ENCODE peak calls at places on chromosomes 1 and 21, in nine cellular contexts. X is neural progenitor cell, L is MM.1S, S is HCT116, H is SK-N-SH, K is hepatocyte, E is GM23248, J is GM23338, O is PC-3. D is an unnamed sample.

GRCh38 chr1:9233241-9233941 is 1.2 kb upstream of the H6PD start:
- DNase-seq in J (no peak), K (peak; percentile 63), H (no peak), L (no peak), O (no peak), E (peak; percentile 92), X (no peak), S (no peak), D (no peak)

GRCh38 chr1:48114596-48115384 is 107.7 kb upstream of the SLC5A9 start:
- DNase-seq in X (no peak), K (no peak), J (no peak), S (no peak), E (no peak), L (peak; percentile 68), H (no peak), O (no peak), D (no peak)

GRCh38 chr1:110647254-110647891 is 27.4 kb downstream of the KCNA3 start:
- DNase-seq in E (peak; percentile 34), H (no peak), O (no peak), J (no peak), X (no peak), S (no peak), L (no peak), K (no peak), D (no peak)

GRCh38 chr1:150404465-150404864 is 40.5 kb downstream of the RPRD2 start:
- DNase-seq in S (no peak), E (no peak), O (no peak), L (no peak), K (no peak), J (no peak), H (no peak), X (no peak), D (no peak)

GRCh38 chr1:207910678-207911354 is at the start of gene CD34:
- DNase-seq in O (no peak), H (peak; percentile 76), S (no peak), X (peak; percentile 71), K (peak; percentile 34), L (no peak), J (peak; percentile 73), E (peak; percentile 66), D (no peak)

GRCh38 chr1:90722874-90723273 is 5.8 kb upstream of the BARHL2 start:
- DNase-seq in J (no peak), O (no peak), X (no peak), S (no peak), E (no peak), K (no peak), H (no peak), L (no peak), D (no peak)

GRCh38 chr1:3001471-3002348 is 19.6 kb upstream of the ACTRT2 start:
- DNase-seq in L (no peak), O (no peak), H (no peak), K (no peak), S (no peak), E (no peak), J (no peak), X (no peak), D (no peak)

GRCh38 chr1:118340928-118341905 is 156.2 kb upstream of the SPAG17 start:
- DNase-seq in H (no peak), J (no peak), O (no peak), X (no peak), E (peak; percentile 31), L (no peak), S (no peak), K (no peak), D (no peak)

GRCh38 chr1:98797506-98797905 is 136.0 kb downstream of the SNX7 start:
- DNase-seq in L (peak; percentile 7), O (no peak), X (no peak), J (no peak), H (no peak), K (no peak), S (no peak), E (no peak), D (no peak)

GRCh38 chr1:92961896-92962752 is 862 bp upstream of the DIPK1A start:
- DNase-seq in K (peak; percentile 43), X (peak; percentile 49), S (peak; percentile 42), J (peak; percentile 78), O (peak; percentile 49), H (peak; percentile 25), E (peak; percentile 81), L (peak; percentile 82), D (peak; percentile 93)

GRCh38 chr1:200949626-200950025 is 54.9 kb downstream of the INAVA start:
- DNase-seq in S (no peak), X (no peak), L (no peak), H (no peak), O (no peak), E (no peak), K (no peak), J (no peak), D (no peak)

GRCh38 chr1:113515498-113515897 is 125.2 kb downstream of the MAGI3 start:
- DNase-seq in O (peak; percentile 80), K (no peak), L (no peak), H (no peak), S (no peak), J (no peak), E (no peak), X (no peak), D (no peak)

GRCh38 chr1:12518956-12519707 is 98.9 kb downstream of the DHRS3 start:
- DNase-seq in L (no peak), J (no peak), K (peak; percentile 61), E (peak; percentile 84), S (no peak), X (peak; percentile 51), O (peak; percentile 47), H (no peak), D (no peak)

GRCh38 chr1:97759078-97759477 is 161.8 kb downstream of the DPYD start:
- DNase-seq in L (no peak), H (no peak), S (no peak), E (peak; percentile 32), X (no peak), O (no peak), K (no peak), J (no peak), D (no peak)

GRCh38 chr21:42063578-42064521 is 7.3 kb upstream of the UMODL1 start:
- DNase-seq in J (peak; percentile 20), K (no peak), H (no peak), X (peak; percentile 39), L (peak; percentile 98), E (no peak), O (peak; percentile 56), S (no peak), D (peak; percentile 92)

GRCh38 chr1:232538943-232539302 is 91.0 kb downstream of the SIPA1L2 start:
- DNase-seq in J (no peak), K (no peak), H (no peak), O (no peak), E (no peak), S (no peak), L (no peak), X (no peak), D (no peak)

GRCh38 chr1:193058529-193059281 is 455 bp downstream of the UCHL5 start:
- DNase-seq in E (peak; percentile 83), X (no peak), S (no peak), K (peak; percentile 58), J (peak; percentile 58), H (peak; percentile 26), O (peak; percentile 48), L (peak; percentile 73), D (peak; percentile 76)

DNA sequence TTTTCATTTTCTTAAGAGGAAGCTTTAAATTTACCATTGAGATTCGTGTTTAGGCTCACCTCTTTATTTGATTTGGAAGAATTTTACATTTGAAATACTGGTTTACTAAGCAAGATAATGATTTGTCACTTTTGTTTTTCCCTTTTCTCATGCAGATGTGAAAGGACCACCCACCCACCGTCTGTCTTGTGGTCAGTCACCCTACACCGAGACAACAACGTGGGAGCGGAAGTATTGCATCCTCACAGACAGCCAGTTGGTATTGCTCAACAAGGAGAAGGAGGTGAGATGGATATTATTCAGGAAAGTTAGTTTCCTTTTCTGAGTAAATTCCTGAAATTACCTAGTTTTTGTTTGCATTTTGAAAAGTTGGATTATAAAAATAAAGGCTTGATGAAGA is 189.5 kb downstream of the RASAL2 start:
- DNase-seq in E (peak; percentile 31), L (no peak), J (peak; percentile 97), O (no peak), S (no peak), H (no peak), X (peak; percentile 15), K (no peak), D (no peak)
- H3K4me3 ChIP-seq in E (no peak overlapping the region), L (no peak overlapping the region), J (peak overlapping the region; percentile 37), O (no peak overlapping the region), S (no peak overlapping the region), H (no peak overlapping the region), X (no peak overlapping the region), K (no peak overlapping the region), D (no peak overlapping the region)

DNA sequence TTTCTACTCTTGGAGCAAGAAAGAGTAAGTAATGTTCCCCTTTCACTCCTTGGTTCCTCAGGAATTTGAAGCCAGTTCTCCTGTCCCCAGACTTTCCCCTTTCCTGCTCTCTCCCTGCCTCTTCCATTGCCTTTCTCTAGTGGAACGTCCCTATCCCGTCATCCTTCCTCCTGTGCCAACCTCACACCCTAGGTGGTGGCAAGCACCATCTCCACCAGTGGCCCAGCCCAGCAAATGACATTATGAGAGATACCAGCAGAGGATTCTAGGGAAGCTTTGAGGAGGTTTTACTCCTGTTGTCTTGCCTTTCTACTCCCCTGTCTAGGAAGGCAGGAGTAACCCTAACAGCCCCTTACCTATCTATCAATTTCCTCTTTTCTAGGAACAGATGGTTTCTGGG is 8.1 kb upstream of the TACSTD2 start:
- DNase-seq in K (no peak), J (no peak), S (no peak), L (no peak), E (peak; percentile 32), H (no peak), X (no peak), O (no peak), D (no peak)
- TF ChIP-seq EZH2phosphoT487 in K (no peak), J (no peak), S (no peak), L (no peak), E (no peak), H (no peak), X (no peak), O (no peak), D (no peak)

GRCh38 chr1:198651685-198652400 is 13.0 kb downstream of the PTPRC start:
- DNase-seq in J (no peak), L (no peak), K (no peak), X (no peak), H (no peak), E (no peak), O (no peak), S (no peak), D (peak; percentile 65)
- H3K4me2 ChIP-seq in J (peak overlapping the region; percentile 29), L (no peak overlapping the region), K (no peak overlapping the region), X (no peak overlapping the region), H (no peak overlapping the region), E (no peak overlapping the region), O (no peak overlapping the region), S (no peak overlapping the region), D (peak overlapping the region; percentile 92)

DNA sequence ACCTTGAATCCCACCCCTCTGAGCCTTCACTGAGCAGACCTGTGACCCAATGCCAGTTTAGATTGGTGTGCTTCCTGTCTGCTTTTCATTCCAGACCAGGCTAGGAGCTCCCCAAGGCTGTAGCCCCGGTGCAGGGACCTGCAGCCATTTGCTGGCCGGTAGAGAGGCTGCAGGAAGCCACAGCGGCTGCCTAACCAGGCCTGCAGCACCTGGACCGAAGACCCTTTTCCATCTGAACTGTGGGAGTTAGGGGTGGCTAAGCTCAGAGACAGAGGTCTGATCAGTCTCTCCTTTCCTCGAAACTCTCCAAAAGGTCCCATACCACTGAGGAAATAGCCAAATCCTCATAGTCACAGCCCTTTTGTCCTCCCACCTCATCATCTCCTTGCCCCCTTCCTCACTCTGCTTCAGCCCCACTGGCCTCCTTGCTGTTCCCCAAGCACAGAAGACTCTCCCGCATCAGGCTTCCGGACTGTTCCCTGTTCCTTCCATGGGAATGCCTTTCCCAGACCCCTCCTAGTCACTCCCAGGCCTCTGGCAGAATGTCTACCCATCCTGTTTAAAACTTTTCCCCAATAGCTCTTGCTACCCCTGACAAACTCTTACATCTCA is 674 bp upstream of the TTC4 start:
- DNase-seq in S (no peak), L (no peak), H (no peak), K (no peak), O (peak; percentile 2), E (no peak), X (no peak), J (no peak), D (no peak)
- H3K4me3 ChIP-seq in S (no peak overlapping the region), L (peak overlapping the region; percentile 87), H (peak overlapping the region; percentile 94), K (peak overlapping the region; percentile 88), O (peak overlapping the region; percentile 80), E (peak overlapping the region; percentile 91), X (peak overlapping the region; percentile 87), J (peak overlapping the region; percentile 86), D (peak overlapping the region; percentile 93)

D was measured in OCI-LY7.